ENCODE peak calls at places on chromosomes 11 and 22, in nine cellular contexts. Z is GM23338; L is pancreas; N is lower lobe of right lung; O is body of pancreas; I is caudate nucleus; S is heart right ventricle; H is CD8-positive, alpha-beta T cell; E is sigmoid colon. Y is an unnamed sample.

GRCh38 chr11:121741316-121741715 is 288.5 kb upstream of the SORL1-AS1 start:
- DNase-seq in E (peak; percentile 82), O (no peak), N (no peak), H (no peak), L (no peak), I (no peak), S (peak; percentile 14), Z (no peak), Y (no peak)

GRCh38 chr22:29480512-29481264 is 670 bp downstream of the NEFH start:
- DNase-seq in Z (peak; percentile 75), H (no peak), O (no peak), E (no peak), L (no peak), I (no peak), S (peak; percentile 27), N (peak; percentile 59), Y (no peak)

GRCh38 chr11:62664405-62665074 is 470 bp downstream of the C11orf98 start:
- DNase-seq in S (no peak), N (peak; percentile 67), Z (peak; percentile 88), L (no peak), O (peak; percentile 70), H (no peak), E (peak; percentile 79), I (no peak), Y (no peak)

GRCh38 chr11:131662310-131662709 is 291.9 kb downstream of the NTM start:
- DNase-seq in L (no peak), S (no peak), E (no peak), O (no peak), N (no peak), H (no peak), I (no peak), Z (no peak), Y (no peak)

GRCh38 chr22:40890881-40891280 is 29.0 kb upstream of the DNAJB7 start:
- DNase-seq in N (no peak), L (no peak), H (no peak), I (no peak), S (no peak), E (no peak), O (no peak), Z (no peak), Y (no peak)

GRCh38 chr11:102583437-102583836 is 41.7 kb downstream of the MMP20 start:
- DNase-seq in Z (no peak), E (no peak), I (no peak), H (no peak), S (no peak), O (no peak), L (no peak), N (no peak), Y (no peak)

GRCh38 chr22:26785942-26786341 is 128.6 kb downstream of the MIAT start:
- DNase-seq in S (no peak), H (no peak), O (no peak), E (no peak), I (no peak), L (no peak), Z (no peak), N (no peak), Y (no peak)

GRCh38 chr11:45698777-45699497 is 33.5 kb upstream of the CHST1 start:
- DNase-seq in O (no peak), S (no peak), H (no peak), L (no peak), N (no peak), Z (no peak), E (no peak), I (no peak), Y (no peak)

GRCh38 chr22:25509391-25509791 is 55.1 kb upstream of the GRK3 start:
- DNase-seq in N (no peak), H (no peak), Z (no peak), L (no peak), O (peak; percentile 48), E (peak; percentile 75), I (no peak), S (no peak), Y (no peak)

GRCh38 chr11:108278546-108278945 is 55.7 kb downstream of the ATM start:
- DNase-seq in L (no peak), I (no peak), E (no peak), Z (peak; percentile 12), O (no peak), H (no peak), S (no peak), N (no peak), Y (no peak)

GRCh38 chr11:30395751-30396150 is 72.8 kb downstream of the ARL14EP start:
- DNase-seq in I (no peak), O (no peak), H (no peak), Z (no peak), L (no peak), E (no peak), N (no peak), S (no peak), Y (no peak)

GRCh38 chr11:67309166-67309565 is 5.8 kb downstream of the SSH3 start:
- DNase-seq in I (no peak), O (no peak), S (no peak), L (no peak), E (no peak), Z (no peak), H (no peak), N (no peak), Y (no peak)

GRCh38 chr11:127106938-127107337 is 106.4 kb upstream of the KIRREL3 start:
- DNase-seq in O (no peak), S (no peak), I (no peak), L (no peak), N (no peak), E (no peak), H (no peak), Z (no peak), Y (no peak)

GRCh38 chr11:127106142-127106541 is 105.6 kb upstream of the KIRREL3 start:
- DNase-seq in I (no peak), H (no peak), S (no peak), L (no peak), N (no peak), E (no peak), O (peak; percentile 36), Z (peak; percentile 28), Y (no peak)

GRCh38 chr11:127108838-127109237 is 108.3 kb upstream of the KIRREL3 start:
- DNase-seq in H (no peak), E (no peak), O (no peak), I (no peak), S (no peak), Z (no peak), L (no peak), N (no peak), Y (no peak)

GRCh38 chr11:127103586-127104388 is 103.2 kb upstream of the KIRREL3 start:
- DNase-seq in L (no peak), E (no peak), H (no peak), Z (no peak), S (no peak), I (no peak), O (no peak), N (no peak), Y (no peak)

DNA sequence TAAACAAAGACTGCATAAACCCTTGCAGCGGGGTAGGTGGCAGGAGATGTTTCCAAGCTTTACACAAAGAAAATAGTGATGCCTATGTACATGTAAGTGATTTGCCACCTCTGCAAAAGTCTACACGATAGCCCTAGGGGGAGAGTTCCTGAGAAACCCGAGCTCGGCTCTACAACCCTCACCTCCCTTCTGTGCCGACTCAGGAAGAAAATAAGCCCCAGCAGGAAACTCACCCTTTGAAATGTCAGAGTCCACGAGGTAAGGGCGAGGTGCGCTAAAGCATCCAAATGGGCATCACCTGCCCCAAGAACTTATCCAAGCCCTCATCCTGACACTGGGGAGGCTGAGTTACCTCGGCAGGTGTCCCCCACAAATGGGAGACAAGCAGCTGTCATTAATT is 105.0 kb upstream of the KIRREL3 start:
- DNase-seq in O (no peak), E (no peak), N (no peak), Z (no peak), S (no peak), I (no peak), L (no peak), H (no peak), Y (no peak)
- H3K27ac ChIP-seq in O (peak overlapping the region; percentile 28), E (no peak overlapping the region), N (no peak overlapping the region), Z (no peak overlapping the region), S (no peak overlapping the region), I (no peak overlapping the region), L (no peak overlapping the region), H (no peak overlapping the region), Y (no peak overlapping the region)

DNA sequence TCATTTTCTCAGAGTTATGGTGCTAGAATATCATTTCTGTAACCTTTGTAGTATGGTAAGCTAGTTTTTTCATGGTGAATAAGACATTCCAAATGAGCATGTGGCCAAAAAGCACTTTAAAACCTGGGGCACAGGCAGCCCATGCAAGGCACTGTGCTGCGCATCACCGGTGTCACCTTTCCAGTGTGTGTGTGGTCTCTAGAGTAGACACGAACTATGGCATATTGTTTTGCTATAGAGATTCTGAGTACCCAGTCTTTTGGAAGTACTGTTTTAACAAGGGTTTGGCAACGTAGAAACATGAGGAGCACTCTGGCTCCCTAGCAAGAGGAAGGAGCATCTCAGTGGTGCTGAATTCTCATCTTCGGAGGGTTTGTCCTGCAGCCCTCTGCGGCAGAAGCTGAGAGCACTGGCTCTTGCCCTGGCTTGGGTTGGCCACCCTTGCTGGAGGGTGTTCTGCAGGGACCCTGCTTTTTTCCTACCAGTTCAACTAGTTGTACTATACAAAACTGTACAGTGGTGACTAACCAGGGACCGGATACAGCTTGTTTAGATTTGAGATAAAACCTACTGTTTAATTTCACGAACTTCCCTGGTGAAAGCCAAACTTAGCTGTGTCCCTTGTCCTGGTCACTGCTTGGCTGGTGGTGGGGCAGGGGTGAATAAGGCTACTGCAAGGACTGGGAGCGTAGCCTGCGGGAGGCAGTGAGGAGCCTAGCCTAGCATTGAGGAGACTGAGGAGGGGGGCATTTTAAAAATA is 135.7 kb downstream of the ATXN10 start:
- DNase-seq in H (no peak), I (no peak), L (no peak), S (no peak), Z (no peak), E (no peak), N (no peak), O (no peak), Y (peak; percentile 76)
- H3K27ac ChIP-seq in H (no peak overlapping the region), I (no peak overlapping the region), L (no peak overlapping the region), S (no peak overlapping the region), Z (no peak overlapping the region), E (no peak overlapping the region), N (no peak overlapping the region), O (no peak overlapping the region), Y (peak overlapping the region; percentile 50)

GRCh38 chr11:1536065-1536843 is 35.8 kb downstream of the DUSP8 start:
- DNase-seq in S (peak; percentile 23), L (no peak), O (no peak), N (no peak), E (no peak), I (no peak), Z (no peak), H (no peak), Y (no peak)
- H3K27ac ChIP-seq in S (peak overlapping the region; percentile 67), L (no peak overlapping the region), O (no peak overlapping the region), N (no peak overlapping the region), E (no peak overlapping the region), I (no peak overlapping the region), Z (no peak overlapping the region), H (no peak overlapping the region), Y (no peak overlapping the region)

DNA sequence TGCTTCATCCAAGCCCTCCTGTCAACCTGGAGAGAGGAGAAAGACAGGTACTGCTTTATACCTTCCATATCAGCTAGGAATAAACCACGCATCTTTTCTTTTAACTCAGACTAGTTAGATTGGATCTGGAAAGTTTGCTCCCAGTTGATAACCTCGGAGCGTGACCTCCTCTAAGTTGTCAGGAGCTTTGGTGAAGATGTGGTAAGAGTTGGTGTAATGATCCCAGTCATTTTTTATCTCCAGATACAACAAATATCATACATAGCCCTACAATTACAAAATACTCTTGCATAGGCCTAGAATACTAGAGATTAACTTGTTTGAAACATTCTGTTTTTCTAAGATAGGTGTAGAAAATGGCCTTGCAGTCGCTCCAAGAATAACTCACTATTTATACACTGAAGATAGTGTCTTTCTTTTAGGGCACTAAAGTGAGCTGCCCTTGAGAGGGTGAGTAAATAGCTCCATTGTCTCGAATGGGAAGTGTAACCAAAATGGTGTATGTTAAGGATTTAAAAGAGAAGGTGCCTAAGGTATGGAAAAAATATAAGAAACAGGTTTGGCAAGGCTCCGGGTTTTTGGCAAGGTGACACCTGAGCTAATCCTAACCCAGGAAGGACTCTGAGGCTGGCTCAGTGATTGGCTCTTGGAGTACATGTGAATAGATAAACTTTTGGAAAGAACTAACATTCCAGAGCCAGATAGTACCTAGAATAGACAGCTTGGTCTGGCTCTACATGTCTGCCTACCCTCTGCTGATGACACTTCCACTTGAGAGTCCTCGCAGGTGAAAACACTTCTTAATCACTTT is 59.4 kb downstream of the GLYATL1 start:
- DNase-seq in H (no peak), L (no peak), Z (no peak), N (no peak), I (no peak), O (no peak), S (no peak), E (no peak), Y (no peak)
- H3K27ac ChIP-seq in H (no peak overlapping the region), L (no peak overlapping the region), Z (no peak overlapping the region), N (no peak overlapping the region), I (no peak overlapping the region), O (no peak overlapping the region), S (no peak overlapping the region), E (no peak overlapping the region), Y (no peak overlapping the region)